ENCODE peak calls at places on chromosomes 6 and 20, in eight cellular contexts. B is NCI-H524; Q is brain microvascular endothelial cell; X is nephron progenitor cell; T is esophagus squamous epithelium; W is NAMALWA; U is stimulated activated CD4-positive, alpha-beta T cell treated with anti-CD3 and anti-CD28 coated beads, Interleukin-12 subunit alpha, Interleukin-12 subunit beta, amount 100 ng/mL, for 24 hours; A is Kasumi-1. C is an unnamed sample.

GRCh38 chr6:132937466-132937906 is 123.1 kb downstream of the RPS12 start:
- DNase-seq in B (peak; percentile 85), Q (peak; percentile 42), X (peak; percentile 73), T (no peak), W (peak; percentile 73), U (no peak), A (peak; percentile 31), C (no peak)

GRCh38 chr6:41639556-41640371 is 1.5 kb downstream of the MDFI start:
- DNase-seq in B (peak; percentile 20), Q (no peak), X (no peak), T (no peak), W (no peak), U (no peak), A (no peak), C (no peak)

GRCh38 chr6:170137176-170137891 is 153.5 kb downstream of the DLL1 start:
- DNase-seq in B (no peak), Q (no peak), X (no peak), T (no peak), W (no peak), U (no peak), A (no peak), C (no peak)

GRCh38 chr6:43803783-43804549 is 34.0 kb downstream of the VEGFA start:
- DNase-seq in B (no peak), Q (no peak), X (no peak), T (no peak), W (no peak), U (no peak), A (no peak), C (peak; percentile 54)

GRCh38 chr20:32189691-32190607 is 17.6 kb downstream of the PLAGL2 start:
- DNase-seq in B (peak; percentile 77), Q (no peak), X (peak; percentile 86), T (no peak), W (no peak), U (no peak), A (no peak), C (no peak)

GRCh38 chr6:170371588-170371987 is 65.0 kb downstream of the FAM120B start:
- DNase-seq in B (peak; percentile 22), Q (no peak), X (no peak), T (no peak), W (no peak), U (no peak), A (no peak), C (no peak)

GRCh38 chr6:75266716-75267291 is 17.8 kb downstream of the TMEM30A start:
- DNase-seq in B (peak; percentile 53), Q (no peak), X (no peak), T (no peak), W (peak; percentile 73), U (no peak), A (peak; percentile 83), C (no peak)

GRCh38 chr6:32799168-32799567 is 17.6 kb downstream of the HLA-DOB start:
- DNase-seq in B (no peak), Q (no peak), X (no peak), T (no peak), W (peak; percentile 23), U (no peak), A (no peak), C (no peak)

GRCh38 chr6:47000842-47001241 is 41.3 kb downstream of the ADGRF1 start:
- DNase-seq in B (no peak), Q (no peak), X (no peak), T (no peak), W (no peak), U (no peak), A (no peak), C (no peak)